ENCODE peak calls at places on chromosomes 7 and 10, in six cellular contexts. E is A549, L is H1, O is K562, C is HepG2, A is endothelial cell of umbilical vein. R is an unnamed sample.
A peak's percentile ranks its signal among the peaks of the same experiment; 100 is the strongest.

GRCh38 chr10:109047856-109048255 is 875.5 kb downstream of the XPNPEP1 start:
- DNase-seq in L (no peak), C (no peak), O (no peak), E (no peak), A (no peak), R (no peak)

GRCh38 chr7:45217358-45217757 is 59.8 kb downstream of the RAMP3 start:
- DNase-seq in O (peak; percentile 48), E (peak; percentile 57), C (peak; percentile 5), L (no peak), A (no peak), R (peak; percentile 29)

GRCh38 chr10:133141144-133141962 is 18.7 kb upstream of the KNDC1 start:
- DNase-seq in A (no peak), L (no peak), C (no peak), O (no peak), E (no peak), R (no peak)

GRCh38 chr10:69406816-69407580 is 9.7 kb downstream of the TACR2 start:
- DNase-seq in E (no peak), L (no peak), O (no peak), C (no peak), A (no peak), R (no peak)

GRCh38 chr7:101728128-101728527 is 89.3 kb upstream of the CUX1 start:
- DNase-seq in E (no peak), O (no peak), C (no peak), A (no peak), L (no peak), R (no peak)

GRCh38 chr10:33137356-33138007 is 179.5 kb upstream of the ITGB1 start:
- DNase-seq in C (no peak), E (no peak), L (no peak), O (no peak), A (no peak), R (no peak)

GRCh38 chr10:103616705-103617361 is 123.3 kb downstream of the NEURL1 start:
- DNase-seq in L (no peak), A (no peak), O (no peak), E (no peak), C (no peak), R (no peak)

GRCh38 chr7:15291707-15292106 is 270.1 kb downstream of the AGMO start:
- DNase-seq in A (no peak), O (no peak), L (no peak), C (no peak), E (no peak), R (no peak)

GRCh38 chr7:47552631-47553030 is 29.3 kb downstream of the TNS3 start:
- DNase-seq in C (no peak), A (no peak), O (no peak), L (no peak), E (no peak), R (no peak)

GRCh38 chr7:84339306-84339705 is 144.7 kb upstream of the SEMA3A start:
- DNase-seq in A (no peak), E (no peak), C (no peak), O (no peak), L (no peak), R (no peak)

GRCh38 chr10:16481052-16481728 is 40.5 kb downstream of the C1QL3 start:
- DNase-seq in O (no peak), A (no peak), L (no peak), C (no peak), E (no peak), R (no peak)

GRCh38 chr10:101221479-101222246 is 7.6 kb downstream of the LBX1 start:
- DNase-seq in E (no peak), A (no peak), O (no peak), C (no peak), L (no peak), R (no peak)

GRCh38 chr7:7375538-7375937 is 160.1 kb downstream of the COL28A1 start:
- DNase-seq in O (no peak), E (no peak), L (no peak), A (no peak), C (no peak), R (no peak)

GRCh38 chr10:102409604-102410426 is 8.8 kb downstream of the PSD start:
- DNase-seq in C (no peak), L (no peak), E (no peak), O (no peak), A (no peak), R (peak; percentile 40)

GRCh38 chr7:109752068-109752467 is 1182.4 kb downstream of the DNAJB9 start:
- DNase-seq in A (no peak), O (no peak), L (no peak), C (no peak), E (no peak), R (no peak)

GRCh38 chr10:104483582-104483981 is 129.9 kb downstream of the CFAP58 start:
- DNase-seq in E (no peak), O (no peak), L (no peak), C (no peak), A (no peak), R (no peak)

GRCh38 chr10:34528320-34528719 is 286.8 kb downstream of the PARD3 start:
- DNase-seq in E (peak; percentile 66), O (no peak), C (peak; percentile 41), A (peak; percentile 83), L (peak; percentile 65), R (peak; percentile 27)

GRCh38 chr10:48442090-48442808 is 135.8 kb downstream of the MAPK8 start:
- DNase-seq in E (no peak), L (no peak), C (no peak), O (no peak), A (no peak), R (no peak)

GRCh38 chr10:113849946-113850345 is 3.9 kb downstream of the DCLRE1A start:
- DNase-seq in A (no peak), O (no peak), L (no peak), E (no peak), C (no peak), R (no peak)

GRCh38 chr10:47260505-47261111 is 39.4 kb upstream of the GDF10 start:
- DNase-seq in E (no peak), O (no peak), C (no peak), A (no peak), L (no peak), R (no peak)

GRCh38 chr10:60044221-60044620 is 137.9 kb upstream of the CCDC6 start:
- DNase-seq in C (no peak), A (no peak), E (no peak), O (no peak), L (no peak), R (no peak)

GRCh38 chr10:117710181-117710798 is 167.7 kb downstream of the EMX2 start:
- DNase-seq in A (no peak), O (peak; percentile 8), E (peak; percentile 18), L (no peak), C (no peak), R (peak; percentile 29)

GRCh38 chr7:111198255-111198654 is 107.3 kb downstream of the LRRN3 start:
- DNase-seq in C (peak; percentile 16), E (no peak), O (no peak), L (no peak), A (peak; percentile 65), R (no peak)

GRCh38 chr10:83229991-83230390 is 909.3 kb upstream of the GHITM start:
- DNase-seq in A (no peak), L (no peak), O (no peak), E (no peak), C (no peak), R (no peak)

GRCh38 chr7:80434043-80434442 is 77.8 kb downstream of the GNAT3 start:
- DNase-seq in A (no peak), O (no peak), L (no peak), E (no peak), C (no peak), R (no peak)

GRCh38 chr7:140349172-140349771 is 49.1 kb downstream of the SLC37A3 start:
- DNase-seq in C (no peak), E (no peak), L (no peak), A (peak; percentile 80), O (no peak), R (no peak)
- TF ChIP-seq JUN in C (no peak), E (no peak), L (no peak), A (peak; percentile 7), O (no peak), R (no peak)

GRCh38 chr7:122310119-122311021 is 5.8 kb upstream of the FEZF1 start:
- DNase-seq in O (no peak), C (no peak), E (no peak), L (no peak), A (peak; percentile 38), R (peak; percentile 92)

GRCh38 chr7:122314284-122314683 is 9.7 kb upstream of the FEZF1 start:
- DNase-seq in E (no peak), O (no peak), A (no peak), C (no peak), L (no peak), R (no peak)

GRCh38 chr7:122311719-122312118 is 7.2 kb upstream of the FEZF1 start:
- DNase-seq in A (no peak), E (no peak), C (no peak), O (no peak), L (no peak), R (peak; percentile 61)

GRCh38 chr7:122312789-122313188 is 8.2 kb upstream of the FEZF1 start:
- DNase-seq in A (no peak), O (no peak), C (no peak), E (no peak), L (no peak), R (no peak)

DNA sequence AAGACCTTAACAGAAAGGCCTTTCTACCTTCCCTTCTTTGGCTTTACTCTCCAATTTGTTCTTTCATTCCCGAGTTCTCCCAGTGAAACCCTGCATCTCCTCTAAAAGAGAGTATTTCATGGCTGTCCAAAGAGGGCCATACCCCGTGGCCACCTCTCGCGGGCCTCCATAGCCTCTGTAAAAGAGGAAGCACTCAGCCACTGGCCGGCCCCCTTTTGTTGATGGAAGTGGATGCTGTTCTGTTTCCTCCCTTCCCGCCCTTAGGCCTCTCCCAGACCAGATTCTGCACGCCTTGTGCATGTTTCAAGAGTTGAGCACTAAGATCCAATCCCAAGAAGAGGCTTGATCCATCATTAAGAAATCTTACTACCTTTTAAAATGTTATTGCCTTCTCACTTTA is 6.7 kb upstream of the FEZF1 start:
- DNase-seq in L (no peak), E (no peak), O (no peak), C (no peak), A (no peak), R (peak; percentile 47)
- TF ChIP-seq JUN in L (no peak), E (no peak), O (no peak), C (no peak), A (no peak), R (no peak)

GRCh38 chr7:122140918-122141317 is 3.1 kb downstream of the AASS start:
- DNase-seq in O (no peak), A (no peak), L (no peak), C (no peak), E (no peak), R (no peak)
- TF ChIP-seq JUN in O (no peak), A (no peak), L (no peak), C (no peak), E (no peak), R (no peak)

DNA sequence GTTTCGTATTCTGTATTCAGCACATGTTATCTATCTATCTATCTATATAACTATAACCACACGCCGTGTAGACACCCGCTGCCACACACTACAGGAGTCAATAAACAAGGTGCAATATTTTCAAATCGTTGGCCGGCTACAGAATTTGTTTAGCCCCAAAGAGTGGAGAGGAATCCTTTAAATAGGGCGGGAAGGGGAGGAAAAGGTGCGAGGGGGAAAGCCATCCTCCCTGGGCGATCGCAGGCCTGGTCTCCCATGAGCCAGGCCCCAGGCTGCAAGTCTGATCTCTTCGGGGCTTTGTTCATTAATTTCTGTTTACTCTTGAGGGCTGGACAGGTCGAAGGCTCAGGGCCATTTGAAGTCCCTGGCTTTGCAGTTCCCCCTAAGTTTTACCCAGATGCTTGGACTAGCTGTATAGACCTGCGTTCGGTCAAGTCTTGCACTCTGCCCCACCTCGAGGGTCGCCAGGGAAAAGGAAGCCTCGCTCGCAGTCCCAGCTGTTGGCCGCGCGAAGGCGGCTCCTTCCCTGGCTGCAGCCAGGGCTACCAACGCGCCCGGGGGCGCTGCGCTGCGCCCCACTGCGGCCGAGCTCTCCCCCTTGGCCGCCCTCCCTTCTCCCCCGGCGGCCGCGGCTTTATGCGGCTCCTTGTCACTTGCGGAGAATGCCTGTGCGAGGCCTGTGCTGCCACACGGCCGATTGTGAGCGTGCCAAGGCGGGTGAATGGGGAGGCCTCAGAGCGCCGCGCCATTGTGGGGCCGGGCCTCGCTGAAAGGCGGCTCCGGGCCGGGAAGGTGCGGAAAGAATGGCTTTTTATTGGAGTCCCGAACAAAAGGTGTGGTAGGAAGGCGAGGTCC is 3.9 kb downstream of the NKX2-3 start:
- DNase-seq in L (no peak), A (no peak), O (no peak), E (no peak), C (peak; percentile 18), R (peak; percentile 60)
- TF ChIP-seq JUN in L (no peak), A (no peak), O (no peak), E (no peak), C (no peak), R (no peak)